ENCODE peak calls at places on chromosomes 16 and 17, in six cellular contexts. L, Q, U, Y, C and H are unnamed samples.

GRCh38 chr17:82645516-82645915 is 2.7 kb downstream of the WDR45B start:
- DNase-seq in U (no peak), L (no peak), Q (no peak), C (no peak), Y (no peak), H (no peak)

GRCh38 chr17:51079049-51079448 is 41.6 kb downstream of the SPAG9 start:
- DNase-seq in C (peak; percentile 54), U (no peak), Y (no peak), Q (peak; percentile 36), L (no peak), H (no peak)

GRCh38 chr17:41718287-41718645 is 6.1 kb downstream of the GAST start:
- DNase-seq in L (no peak), C (no peak), Q (no peak), Y (no peak), U (no peak), H (no peak)

GRCh38 chr16:19219836-19220235 is 51.8 kb downstream of the SYT17 start:
- DNase-seq in Q (no peak), U (no peak), C (no peak), L (no peak), Y (no peak), H (no peak)

GRCh38 chr17:46785696-46786095 is 32.8 kb downstream of the WNT3 start:
- DNase-seq in C (no peak), U (peak; percentile 59), L (no peak), Q (no peak), Y (no peak), H (no peak)

GRCh38 chr17:41824086-41824485 is 11.3 kb downstream of the FKBP10 start:
- DNase-seq in C (peak; percentile 32), Y (no peak), U (no peak), L (no peak), Q (peak; percentile 71), H (peak; percentile 44)

GRCh38 chr17:42484304-42484703 is 25.6 kb downstream of the ATP6V0A1 start:
- DNase-seq in L (no peak), C (no peak), Y (no peak), Q (no peak), U (no peak), H (no peak)

GRCh38 chr16:30656974-30657865 is 1.0 kb upstream of the FBRS start:
- DNase-seq in C (no peak), L (no peak), U (no peak), Y (no peak), Q (no peak), H (no peak)

GRCh38 chr17:57986841-57987581 is 1.0 kb downstream of the VEZF1 start:
- DNase-seq in L (peak; percentile 50), Q (peak; percentile 66), U (peak; percentile 62), Y (peak; percentile 61), C (no peak), H (no peak)

GRCh38 chr17:57086069-57086930 is 1.3 kb downstream of the AKAP1 start:
- DNase-seq in Y (peak; percentile 51), L (peak; percentile 37), U (peak; percentile 65), Q (no peak), C (no peak), H (no peak)

GRCh38 chr17:42279776-42280630 is 3.8 kb upstream of the STAT5B start:
- DNase-seq in Q (no peak), U (no peak), L (no peak), C (no peak), Y (no peak), H (no peak)

GRCh38 chr16:6726621-6727020 is 606.0 kb upstream of the RBFOX1 start:
- DNase-seq in Y (no peak), U (no peak), Q (no peak), L (no peak), C (no peak), H (no peak)

GRCh38 chr16:87311387-87311786 is 5.8 kb downstream of the C16orf95 start:
- DNase-seq in C (no peak), U (no peak), Y (no peak), L (no peak), Q (no peak), H (no peak)

GRCh38 chr17:47188266-47188665 is 829 bp downstream of the CDC27 start:
- DNase-seq in U (peak; percentile 16), Q (peak; percentile 57), L (no peak), Y (no peak), C (no peak), H (no peak)

GRCh38 chr16:77868478-77868877 is 80.1 kb downstream of the VAT1L start:
- DNase-seq in Q (no peak), U (no peak), L (no peak), Y (no peak), C (no peak), H (no peak)

GRCh38 chr16:1152123-1152638 is 725 bp upstream of the CACNA1H start:
- DNase-seq in U (peak; percentile 67), L (no peak), Q (no peak), C (no peak), Y (no peak), H (no peak)

GRCh38 chr17:70084476-70084875 is 9.5 kb downstream of the KCNJ16 start:
- DNase-seq in Y (no peak), L (no peak), U (peak; percentile 19), Q (no peak), C (no peak), H (no peak)

GRCh38 chr17:42694524-42694923 is 12.2 kb downstream of the CNTNAP1 start:
- DNase-seq in L (no peak), Q (no peak), U (no peak), C (no peak), Y (no peak), H (no peak)

GRCh38 chr16:71911121-71911520 is 15.8 kb downstream of the IST1 start:
- DNase-seq in Y (no peak), C (no peak), Q (no peak), L (no peak), U (no peak), H (no peak)

GRCh38 chr17:46063239-46063638 is 64.2 kb downstream of the STH start:
- DNase-seq in L (no peak), U (no peak), C (no peak), Q (peak; percentile 89), Y (no peak), H (no peak)

GRCh38 chr16:69526831-69527655 is 38.7 kb upstream of the NFAT5 start:
- DNase-seq in U (no peak), C (no peak), Y (no peak), L (no peak), Q (no peak), H (no peak)

GRCh38 chr16:85530370-85530739 is 82.8 kb upstream of the GSE1 start:
- DNase-seq in Y (no peak), U (no peak), Q (no peak), L (no peak), C (no peak), H (no peak)

GRCh38 chr16:49542391-49542891 is 168.8 kb downstream of the C16orf78 start:
- DNase-seq in L (no peak), U (no peak), C (no peak), Y (no peak), Q (no peak), H (no peak)

GRCh38 chr17:16427020-16427419 is 11.6 kb downstream of the TRPV2 start:
- DNase-seq in U (no peak), L (no peak), Y (peak; percentile 12), Q (no peak), C (no peak), H (no peak)

GRCh38 chr17:16425202-16425601 is 9.8 kb downstream of the TRPV2 start:
- DNase-seq in C (no peak), Y (no peak), L (no peak), U (no peak), Q (no peak), H (no peak)

GRCh38 chr17:16430650-16431049 is 15.3 kb downstream of the TRPV2 start:
- DNase-seq in Q (no peak), L (no peak), U (no peak), Y (no peak), C (no peak), H (no peak)

GRCh38 chr17:16425698-16426659 is 10.6 kb downstream of the TRPV2 start:
- DNase-seq in C (no peak), L (peak; percentile 80), Q (no peak), U (no peak), Y (peak; percentile 86), H (no peak)

GRCh38 chr17:16428098-16428882 is 12.9 kb downstream of the TRPV2 start:
- DNase-seq in U (peak; percentile 83), Q (peak; percentile 71), C (no peak), L (peak; percentile 75), Y (peak; percentile 63), H (no peak)
- TF ChIP-seq CTCF in U (peak; percentile 77), Q (peak; percentile 79), C (peak; percentile 94), L (peak; percentile 72), Y (peak; percentile 50), H (peak; percentile 66)

GRCh38 chr17:66952681-66953638 is 11.5 kb upstream of the CACNG4 start:
- DNase-seq in Q (no peak), L (no peak), Y (no peak), U (no peak), C (no peak), H (no peak)
- TF ChIP-seq CTCF in Q (no peak), L (no peak), Y (no peak), U (no peak), C (no peak), H (no peak)

GRCh38 chr17:6241996-6242395 is 171.8 kb downstream of the WSCD1 start:
- DNase-seq in L (no peak), U (no peak), C (no peak), Y (no peak), Q (no peak), H (no peak)

GRCh38 chr17:6243186-6243585 is 173.0 kb downstream of the WSCD1 start:
- DNase-seq in Y (no peak), Q (no peak), C (no peak), L (no peak), U (no peak), H (no peak)

GRCh38 chr17:6245301-6245810 is 175.2 kb downstream of the WSCD1 start:
- DNase-seq in L (no peak), C (no peak), Y (no peak), Q (no peak), U (no peak), H (no peak)

GRCh38 chr17:6244253-6244652 is 174.1 kb downstream of the WSCD1 start:
- DNase-seq in Q (no peak), L (no peak), U (no peak), C (no peak), Y (no peak), H (no peak)

DNA sequence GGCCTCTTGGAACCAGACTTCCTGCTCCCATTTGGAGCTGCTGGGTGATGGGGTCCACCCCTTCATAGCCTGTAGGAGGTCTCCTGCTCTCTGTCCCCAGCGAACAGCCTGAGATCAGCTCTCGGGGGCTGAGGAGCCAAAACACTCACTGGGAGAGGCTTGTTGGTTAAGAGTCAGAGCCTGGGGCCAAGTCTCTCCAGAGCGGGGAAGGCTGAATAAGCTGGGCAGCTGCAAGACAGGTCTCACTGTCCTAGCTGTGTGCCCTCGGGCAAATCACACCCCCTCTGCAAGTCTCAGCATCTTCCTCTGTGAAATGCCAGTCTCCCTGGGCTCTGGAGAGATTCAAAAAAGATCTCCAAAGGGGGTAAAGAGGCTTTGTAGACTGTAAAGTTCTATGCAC is 174.6 kb downstream of the WSCD1 start:
- DNase-seq in C (no peak), Y (no peak), Q (no peak), L (no peak), U (no peak), H (no peak)
- TF ChIP-seq CTCF in C (no peak), Y (no peak), Q (no peak), L (no peak), U (no peak), H (no peak)

DNA sequence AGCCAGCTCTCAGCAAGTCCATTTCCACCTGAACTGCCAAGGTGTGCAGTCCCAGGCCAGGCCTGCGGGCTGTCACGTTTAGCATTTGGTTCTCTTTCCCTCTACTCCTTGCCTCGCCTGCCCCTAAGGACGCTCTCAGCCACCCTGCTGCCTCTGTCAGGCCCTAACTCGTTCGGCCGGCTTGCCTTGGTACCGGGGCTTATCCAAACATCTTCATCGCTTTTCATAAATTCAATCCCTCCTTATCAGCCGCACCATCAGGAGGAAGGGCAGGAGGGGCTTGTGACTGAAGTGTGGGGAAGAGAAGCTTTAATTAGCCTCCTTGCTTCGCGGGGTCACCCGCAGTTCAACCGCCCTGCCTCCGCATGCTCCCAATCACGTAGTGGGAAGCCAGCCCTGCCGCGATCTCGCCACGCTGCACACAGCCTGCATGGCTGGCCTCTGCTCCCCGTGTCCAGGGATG is 231.1 kb downstream of the SOX9 start:
- DNase-seq in U (peak; percentile 36), C (no peak), Q (no peak), L (no peak), Y (no peak), H (no peak)
- TF ChIP-seq CTCF in U (no peak), C (no peak), Q (no peak), L (no peak), Y (no peak), H (no peak)